ENCODE peak calls at places on chromosome 19, in five cellular contexts. C is ACHN; B is kidney glomerular epithelial cell; K is A172; J is activated CD4-positive, alpha-beta T cell treated with anti-CD3 and anti-CD28 coated beads, Interleukin-2, amount 50 U/mL, for 24 hours. N is an unnamed sample.

GRCh38 chr19:54439174-54439851 is 9.7 kb upstream of the LENG8 start:
- DNase-seq in C (peak), B (no peak), K (peak), J (no peak), N (peak)

GRCh38 chr19:18464646-18465045 is 26.7 kb upstream of the ISYNA1 start:
- DNase-seq in C (no peak), B (no peak), K (peak), J (no peak), N (no peak)

GRCh38 chr19:16850133-16850532 is 20.9 kb downstream of the SIN3B start:
- DNase-seq in C (no peak), B (no peak), K (no peak), J (no peak), N (no peak)

GRCh38 chr19:518292-519231 is 11.3 kb downstream of the TPGS1 start:
- DNase-seq in C (no peak), B (no peak), K (no peak), J (no peak), N (no peak)

GRCh38 chr19:46461537-46461936 is 9.8 kb downstream of the PNMA8A start:
- DNase-seq in C (no peak), B (no peak), K (no peak), J (no peak), N (no peak)

GRCh38 chr19:47056416-47056815 is 8.0 kb upstream of the TMEM160 start:
- DNase-seq in C (no peak), B (no peak), K (no peak), J (no peak), N (no peak)

GRCh38 chr19:28166025-28166424 is 1046.9 kb downstream of the UQCRFS1 start:
- DNase-seq in C (no peak), B (no peak), K (no peak), J (no peak), N (no peak)

GRCh38 chr19:55241935-55242464 is 13.4 kb upstream of the TMEM86B start:
- DNase-seq in C (no peak), B (no peak), K (no peak), J (no peak), N (no peak)

GRCh38 chr19:22623841-22624221 is 10.3 kb upstream of the ZNF492 start:
- DNase-seq in C (no peak), B (no peak), K (no peak), J (no peak), N (no peak)

GRCh38 chr19:17240855-17241399 is 4.8 kb downstream of the NR2F6 start:
- DNase-seq in C (no peak), B (no peak), K (no peak), J (no peak), N (no peak)

GRCh38 chr19:38303517-38304351 is at the start of gene C19orf33:
- DNase-seq in C (peak), B (peak), K (peak), J (no peak), N (no peak)

GRCh38 chr19:43290568-43291359 is 21.4 kb upstream of the PSG9 start:
- DNase-seq in C (peak), B (no peak), K (no peak), J (no peak), N (no peak)

GRCh38 chr19:44738603-44739585 is 9.6 kb upstream of the BCL3 start:
- DNase-seq in C (no peak), B (no peak), K (no peak), J (no peak), N (no peak)

GRCh38 chr19:46602392-46603194 is 1.5 kb downstream of the CALM3 start:
- DNase-seq in C (no peak), B (no peak), K (no peak), J (peak), N (peak)

GRCh38 chr19:40549007-40549708 is 27.5 kb upstream of the SHKBP1 start:
- DNase-seq in C (peak), B (no peak), K (no peak), J (peak), N (peak)

GRCh38 chr19:47132522-47132852 is 1.9 kb downstream of the SAE1 start:
- DNase-seq in C (no peak), B (no peak), K (no peak), J (no peak), N (no peak)

GRCh38 chr19:10848208-10848843 is at the start of gene C19orf38:
- DNase-seq in C (no peak), B (no peak), K (no peak), J (no peak), N (no peak)

GRCh38 chr19:46783670-46784069 is 4.7 kb downstream of the SLC1A5 start:
- DNase-seq in C (no peak), B (no peak), K (no peak), J (no peak), N (no peak)

GRCh38 chr19:3519126-3519525 is 13.0 kb downstream of the FZR1 start:
- DNase-seq in C (no peak), B (no peak), K (no peak), J (no peak), N (no peak)

GRCh38 chr19:3343619-3344502 is 22.5 kb upstream of the NFIC start:
- DNase-seq in C (peak), B (no peak), K (peak), J (no peak), N (peak)

GRCh38 chr19:5997371-5997770 is 19.4 kb upstream of the RANBP3 start:
- DNase-seq in C (no peak), B (no peak), K (no peak), J (no peak), N (no peak)

GRCh38 chr19:44554641-44555246 is 25.3 kb upstream of the CEACAM20 start:
- DNase-seq in C (no peak), B (no peak), K (no peak), J (no peak), N (no peak)

N was measured in SK-N-SH.